ENCODE peak calls at places on chromosomes 4 and X, in nine cellular contexts. One of them, this sample, is unnamed.

GRCh38 chrX:16882188-16882587 is 12.0 kb upstream of the RBBP7 start:
- DNase-seq in HCT116: no peak
- DNase-seq in suprapubic skin: no peak
- DNase-seq in endothelial cell of umbilical vein: peak
- DNase-seq in GM23338: no peak
- DNase-seq in upper lobe of left lung: no peak
- DNase-seq in sigmoid colon: no peak
- DNase-seq in spleen: peak
- DNase-seq in transverse colon: peak
- DNase-seq in this sample: peak

GRCh38 chr4:47686294-47686872 is 151.5 kb downstream of the CORIN start:
- DNase-seq in HCT116: peak
- DNase-seq in suprapubic skin: no peak
- DNase-seq in endothelial cell of umbilical vein: peak
- DNase-seq in GM23338: peak
- DNase-seq in upper lobe of left lung: no peak
- DNase-seq in sigmoid colon: no peak
- DNase-seq in spleen: peak
- DNase-seq in transverse colon: peak
- DNase-seq in this sample: peak

GRCh38 chrX:118528089-118528753 is 32.6 kb downstream of the DOCK11 start:
- DNase-seq in HCT116: no peak
- DNase-seq in suprapubic skin: no peak
- DNase-seq in endothelial cell of umbilical vein: no peak
- DNase-seq in GM23338: no peak
- DNase-seq in upper lobe of left lung: no peak
- DNase-seq in sigmoid colon: no peak
- DNase-seq in spleen: peak
- DNase-seq in transverse colon: peak
- DNase-seq in this sample: no peak

GRCh38 chr4:87856816-87857215 is 24.0 kb downstream of the MEPE start:
- DNase-seq in HCT116: no peak
- DNase-seq in suprapubic skin: no peak
- DNase-seq in endothelial cell of umbilical vein: no peak
- DNase-seq in GM23338: peak
- DNase-seq in upper lobe of left lung: no peak
- DNase-seq in sigmoid colon: no peak
- DNase-seq in spleen: no peak
- DNase-seq in transverse colon: no peak
- DNase-seq in this sample: no peak

GRCh38 chr4:151012836-151013235 is 2.2 kb downstream of the LRBA start:
- DNase-seq in HCT116: peak
- DNase-seq in suprapubic skin: no peak
- DNase-seq in endothelial cell of umbilical vein: no peak
- DNase-seq in GM23338: peak
- DNase-seq in upper lobe of left lung: no peak
- DNase-seq in sigmoid colon: no peak
- DNase-seq in spleen: no peak
- DNase-seq in transverse colon: peak
- DNase-seq in this sample: peak

GRCh38 chr4:52982246-52982950 is 120.3 kb downstream of the RASL11B start:
- DNase-seq in HCT116: peak
- DNase-seq in suprapubic skin: no peak
- DNase-seq in endothelial cell of umbilical vein: peak
- DNase-seq in GM23338: peak
- DNase-seq in upper lobe of left lung: no peak
- DNase-seq in sigmoid colon: no peak
- DNase-seq in spleen: no peak
- DNase-seq in transverse colon: no peak
- DNase-seq in this sample: no peak

GRCh38 chrX:9333873-9334272 is 131.0 kb upstream of the TBL1X start:
- DNase-seq in HCT116: no peak
- DNase-seq in suprapubic skin: no peak
- DNase-seq in endothelial cell of umbilical vein: no peak
- DNase-seq in GM23338: no peak
- DNase-seq in upper lobe of left lung: no peak
- DNase-seq in sigmoid colon: no peak
- DNase-seq in spleen: no peak
- DNase-seq in transverse colon: no peak
- DNase-seq in this sample: no peak

GRCh38 chr4:183905081-183905592 is at the start of gene STOX2:
- DNase-seq in HCT116: no peak
- DNase-seq in suprapubic skin: peak
- DNase-seq in endothelial cell of umbilical vein: peak
- DNase-seq in GM23338: peak
- DNase-seq in upper lobe of left lung: peak
- DNase-seq in sigmoid colon: peak
- DNase-seq in spleen: peak
- DNase-seq in transverse colon: peak
- DNase-seq in this sample: peak

GRCh38 chr4:56062527-56062926 is 113.8 kb downstream of the CEP135 start:
- DNase-seq in HCT116: no peak
- DNase-seq in suprapubic skin: no peak
- DNase-seq in endothelial cell of umbilical vein: no peak
- DNase-seq in GM23338: no peak
- DNase-seq in upper lobe of left lung: no peak
- DNase-seq in sigmoid colon: no peak
- DNase-seq in spleen: no peak
- DNase-seq in transverse colon: no peak
- DNase-seq in this sample: no peak

GRCh38 chr4:38663021-38663800 is 788 bp upstream of the KLF3 start:
- DNase-seq in HCT116: no peak
- DNase-seq in suprapubic skin: peak
- DNase-seq in endothelial cell of umbilical vein: peak
- DNase-seq in GM23338: peak
- DNase-seq in upper lobe of left lung: no peak
- DNase-seq in sigmoid colon: peak
- DNase-seq in spleen: no peak
- DNase-seq in transverse colon: no peak
- DNase-seq in this sample: peak

GRCh38 chrX:144275403-144275802 is 391.5 kb downstream of the UBE2NL start:
- DNase-seq in HCT116: no peak
- DNase-seq in suprapubic skin: no peak
- DNase-seq in endothelial cell of umbilical vein: no peak
- DNase-seq in GM23338: no peak
- DNase-seq in upper lobe of left lung: no peak
- DNase-seq in sigmoid colon: no peak
- DNase-seq in spleen: no peak
- DNase-seq in transverse colon: no peak
- DNase-seq in this sample: no peak

GRCh38 chr4:162497564-162498167 is 333.9 kb upstream of the FSTL5 start:
- DNase-seq in HCT116: peak
- DNase-seq in suprapubic skin: no peak
- DNase-seq in endothelial cell of umbilical vein: peak
- DNase-seq in GM23338: peak
- DNase-seq in upper lobe of left lung: no peak
- DNase-seq in sigmoid colon: no peak
- DNase-seq in spleen: no peak
- DNase-seq in transverse colon: no peak
- DNase-seq in this sample: no peak

GRCh38 chr4:1204286-1204827 is 32.0 kb upstream of the SPON2 start:
- DNase-seq in HCT116: no peak
- DNase-seq in suprapubic skin: no peak
- DNase-seq in endothelial cell of umbilical vein: no peak
- DNase-seq in GM23338: no peak
- DNase-seq in upper lobe of left lung: peak
- DNase-seq in sigmoid colon: no peak
- DNase-seq in spleen: peak
- DNase-seq in transverse colon: peak
- DNase-seq in this sample: peak

GRCh38 chr4:676871-677235 is 2.5 kb downstream of the MYL5 start:
- DNase-seq in HCT116: no peak
- DNase-seq in suprapubic skin: no peak
- DNase-seq in endothelial cell of umbilical vein: no peak
- DNase-seq in GM23338: no peak
- DNase-seq in upper lobe of left lung: peak
- DNase-seq in sigmoid colon: no peak
- DNase-seq in spleen: no peak
- DNase-seq in transverse colon: peak
- DNase-seq in this sample: no peak

DNA sequence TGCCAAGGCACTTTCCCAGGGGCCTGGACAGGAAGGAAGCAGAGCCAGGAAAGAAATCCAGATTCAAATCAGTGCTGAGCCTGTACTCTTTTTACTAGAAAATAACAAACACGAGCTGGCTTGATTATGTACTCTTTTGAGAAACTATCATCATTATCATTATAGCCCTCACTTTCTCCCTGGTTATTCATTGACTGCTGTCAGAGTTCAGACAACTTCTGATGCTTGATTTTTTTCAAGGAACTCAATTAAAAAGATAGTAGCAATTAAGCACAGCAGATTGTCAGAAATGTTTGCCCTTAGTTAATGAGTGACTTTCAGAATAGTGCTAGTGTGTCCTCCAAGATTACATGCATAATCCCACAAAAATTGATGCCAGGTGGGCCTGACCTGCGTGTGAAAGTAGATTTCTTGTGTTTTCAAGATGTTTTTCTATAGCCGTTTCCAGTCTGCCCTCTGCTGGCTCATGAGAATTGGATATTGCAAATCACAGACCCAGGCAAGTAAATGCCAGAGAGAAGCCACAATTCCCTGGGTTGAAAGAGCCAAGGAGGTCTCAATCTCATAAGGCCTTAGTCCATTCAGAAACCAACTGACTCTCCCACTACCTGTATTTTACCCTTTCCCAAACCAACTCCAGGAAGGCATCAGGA is 14.3 kb upstream of the PNPLA4 start:
- DNase-seq in HCT116: no peak
- DNase-seq in suprapubic skin: no peak
- DNase-seq in endothelial cell of umbilical vein: peak
- DNase-seq in GM23338: peak
- DNase-seq in upper lobe of left lung: no peak
- DNase-seq in sigmoid colon: no peak
- DNase-seq in spleen: no peak
- DNase-seq in transverse colon: peak
- DNase-seq in this sample: no peak
- TF ChIP-seq CTCF in HCT116: no peak
- TF ChIP-seq CTCF in suprapubic skin: no peak
- TF ChIP-seq CTCF in endothelial cell of umbilical vein: peak
- TF ChIP-seq CTCF in GM23338: peak
- TF ChIP-seq CTCF in upper lobe of left lung: no peak
- TF ChIP-seq CTCF in sigmoid colon: no peak
- TF ChIP-seq CTCF in spleen: no peak
- TF ChIP-seq CTCF in transverse colon: no peak
- TF ChIP-seq CTCF in this sample: no peak

GRCh38 chrX:41452565-41452964 is 5.4 kb downstream of the NYX start:
- DNase-seq in HCT116: no peak
- DNase-seq in suprapubic skin: no peak
- DNase-seq in endothelial cell of umbilical vein: no peak
- DNase-seq in GM23338: no peak
- DNase-seq in upper lobe of left lung: no peak
- DNase-seq in sigmoid colon: no peak
- DNase-seq in spleen: peak
- DNase-seq in transverse colon: no peak
- DNase-seq in this sample: no peak

GRCh38 chrX:41447897-41448296 is 754 bp downstream of the NYX start:
- DNase-seq in HCT116: no peak
- DNase-seq in suprapubic skin: no peak
- DNase-seq in endothelial cell of umbilical vein: no peak
- DNase-seq in GM23338: no peak
- DNase-seq in upper lobe of left lung: no peak
- DNase-seq in sigmoid colon: no peak
- DNase-seq in spleen: no peak
- DNase-seq in transverse colon: no peak
- DNase-seq in this sample: no peak

GRCh38 chrX:41452972-41453371 is 5.8 kb downstream of the NYX start:
- DNase-seq in HCT116: no peak
- DNase-seq in suprapubic skin: no peak
- DNase-seq in endothelial cell of umbilical vein: no peak
- DNase-seq in GM23338: no peak
- DNase-seq in upper lobe of left lung: no peak
- DNase-seq in sigmoid colon: no peak
- DNase-seq in spleen: peak
- DNase-seq in transverse colon: no peak
- DNase-seq in this sample: no peak

GRCh38 chrX:41449138-41449537 is 2.0 kb downstream of the NYX start:
- DNase-seq in HCT116: no peak
- DNase-seq in suprapubic skin: no peak
- DNase-seq in endothelial cell of umbilical vein: no peak
- DNase-seq in GM23338: no peak
- DNase-seq in upper lobe of left lung: no peak
- DNase-seq in sigmoid colon: no peak
- DNase-seq in spleen: no peak
- DNase-seq in transverse colon: no peak
- DNase-seq in this sample: no peak

GRCh38 chrX:41449615-41450014 is 2.5 kb downstream of the NYX start:
- DNase-seq in HCT116: no peak
- DNase-seq in suprapubic skin: no peak
- DNase-seq in endothelial cell of umbilical vein: peak
- DNase-seq in GM23338: no peak
- DNase-seq in upper lobe of left lung: no peak
- DNase-seq in sigmoid colon: no peak
- DNase-seq in spleen: no peak
- DNase-seq in transverse colon: no peak
- DNase-seq in this sample: no peak
- H3K27ac ChIP-seq in HCT116: no peak
- H3K27ac ChIP-seq in suprapubic skin: peak
- H3K27ac ChIP-seq in endothelial cell of umbilical vein: no peak
- H3K27ac ChIP-seq in GM23338: no peak
- H3K27ac ChIP-seq in upper lobe of left lung: peak
- H3K27ac ChIP-seq in sigmoid colon: peak
- H3K27ac ChIP-seq in spleen: no peak
- H3K27ac ChIP-seq in transverse colon: peak
- H3K27ac ChIP-seq in this sample: peak

DNA sequence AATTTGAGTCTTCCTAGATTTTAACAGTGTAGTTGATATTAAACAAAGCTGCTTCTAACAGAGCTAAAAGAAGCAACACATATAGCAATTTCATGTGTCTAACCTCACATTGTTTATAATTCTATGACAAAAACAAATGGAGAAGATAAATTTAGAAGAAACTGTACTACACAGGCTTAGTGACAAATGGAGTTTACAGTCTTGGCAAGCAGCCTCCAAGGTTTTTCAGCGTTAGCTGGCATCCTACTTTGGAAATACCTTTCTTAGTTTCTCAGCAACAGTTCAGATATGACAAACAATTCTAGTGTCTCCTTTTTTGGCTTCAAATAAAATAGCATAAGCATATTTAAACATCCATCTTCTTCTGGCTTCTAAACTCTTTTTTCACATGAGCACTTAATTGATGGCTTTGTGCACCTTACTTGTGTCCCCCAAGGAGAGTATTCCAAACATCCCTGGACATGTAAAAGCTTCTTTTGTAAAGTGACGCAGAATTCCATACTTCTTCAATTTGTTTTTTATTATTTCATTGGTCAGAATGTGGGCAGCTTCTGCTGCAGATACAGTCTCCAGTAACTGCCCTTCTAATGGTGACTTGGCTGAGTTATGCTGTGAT is 249.8 kb downstream of the ANTXR2 start:
- DNase-seq in HCT116: no peak
- DNase-seq in suprapubic skin: no peak
- DNase-seq in endothelial cell of umbilical vein: no peak
- DNase-seq in GM23338: no peak
- DNase-seq in upper lobe of left lung: no peak
- DNase-seq in sigmoid colon: peak
- DNase-seq in spleen: no peak
- DNase-seq in transverse colon: peak
- DNase-seq in this sample: no peak
- TF ChIP-seq POLR2AphosphoS5 in HCT116: no peak
- TF ChIP-seq POLR2AphosphoS5 in suprapubic skin: no peak
- TF ChIP-seq POLR2AphosphoS5 in endothelial cell of umbilical vein: no peak
- TF ChIP-seq POLR2AphosphoS5 in GM23338: no peak
- TF ChIP-seq POLR2AphosphoS5 in upper lobe of left lung: no peak
- TF ChIP-seq POLR2AphosphoS5 in sigmoid colon: peak
- TF ChIP-seq POLR2AphosphoS5 in spleen: no peak
- TF ChIP-seq POLR2AphosphoS5 in transverse colon: peak
- TF ChIP-seq POLR2AphosphoS5 in this sample: peak

GRCh38 chr4:119212964-119213606 is 572 bp downstream of the USP53 start:
- DNase-seq in HCT116: peak
- DNase-seq in suprapubic skin: peak
- DNase-seq in endothelial cell of umbilical vein: peak
- DNase-seq in GM23338: peak
- DNase-seq in upper lobe of left lung: peak
- DNase-seq in sigmoid colon: peak
- DNase-seq in spleen: peak
- DNase-seq in transverse colon: peak
- DNase-seq in this sample: peak
- TF ChIP-seq CTCF in HCT116: no peak
- TF ChIP-seq CTCF in suprapubic skin: peak
- TF ChIP-seq CTCF in endothelial cell of umbilical vein: peak
- TF ChIP-seq CTCF in GM23338: peak
- TF ChIP-seq CTCF in upper lobe of left lung: no peak
- TF ChIP-seq CTCF in sigmoid colon: no peak
- TF ChIP-seq CTCF in spleen: no peak
- TF ChIP-seq CTCF in transverse colon: peak
- TF ChIP-seq CTCF in this sample: no peak